ENCODE peak calls at places on chromosomes 3 and 15, in seven cellular contexts. One of them, this sample, is unnamed. For H3K4me1, the result is how much of the 10 kb centered on the place peaks cover.

GRCh38 chr3:129614435-129614834 is 8.0 kb upstream of the PLXND1 start:
- DNase-seq in IMR-90: no peak
- DNase-seq in foreskin keratinocyte: no peak
- DNase-seq in spleen: no peak
- DNase-seq in GM23248: no peak
- DNase-seq in astrocyte: no peak
- DNase-seq in fibroblast of lung: no peak
- DNase-seq in this sample: no peak

GRCh38 chr3:65562444-65562843 is 476.3 kb downstream of the MAGI1 start:
- DNase-seq in IMR-90: no peak
- DNase-seq in foreskin keratinocyte: no peak
- DNase-seq in spleen: no peak
- DNase-seq in GM23248: no peak
- DNase-seq in astrocyte: no peak
- DNase-seq in fibroblast of lung: no peak
- DNase-seq in this sample: no peak

GRCh38 chr3:170493712-170494182 is 75.1 kb downstream of the CLDN11 start:
- DNase-seq in IMR-90: peak
- DNase-seq in foreskin keratinocyte: peak
- DNase-seq in spleen: no peak
- DNase-seq in GM23248: peak
- DNase-seq in astrocyte: peak
- DNase-seq in fibroblast of lung: peak
- DNase-seq in this sample: no peak

GRCh38 chr3:117443014-117443413 is 733.4 kb downstream of the TUSC7 start:
- DNase-seq in IMR-90: peak
- DNase-seq in foreskin keratinocyte: peak
- DNase-seq in spleen: no peak
- DNase-seq in GM23248: no peak
- DNase-seq in astrocyte: peak
- DNase-seq in fibroblast of lung: peak
- DNase-seq in this sample: no peak

GRCh38 chr3:116067275-116067674 is 378.0 kb downstream of the LSAMP start:
- DNase-seq in IMR-90: no peak
- DNase-seq in foreskin keratinocyte: no peak
- DNase-seq in spleen: no peak
- DNase-seq in GM23248: no peak
- DNase-seq in astrocyte: no peak
- DNase-seq in fibroblast of lung: no peak
- DNase-seq in this sample: no peak

GRCh38 chr3:107117922-107118576 is 259.2 kb upstream of the CCDC54 start:
- DNase-seq in IMR-90: peak
- DNase-seq in foreskin keratinocyte: peak
- DNase-seq in spleen: no peak
- DNase-seq in GM23248: peak
- DNase-seq in astrocyte: peak
- DNase-seq in fibroblast of lung: peak
- DNase-seq in this sample: peak

GRCh38 chr15:78987891-78988360 is 43.1 kb upstream of the CTSH start:
- DNase-seq in IMR-90: no peak
- DNase-seq in foreskin keratinocyte: no peak
- DNase-seq in spleen: peak
- DNase-seq in GM23248: peak
- DNase-seq in astrocyte: no peak
- DNase-seq in fibroblast of lung: no peak
- DNase-seq in this sample: no peak

GRCh38 chr3:39250116-39250747 is 29.6 kb downstream of the CX3CR1 start:
- DNase-seq in IMR-90: no peak
- DNase-seq in foreskin keratinocyte: no peak
- DNase-seq in spleen: no peak
- DNase-seq in GM23248: no peak
- DNase-seq in astrocyte: peak
- DNase-seq in fibroblast of lung: peak
- DNase-seq in this sample: no peak

GRCh38 chr3:169026543-169027181 is 636.9 kb downstream of the MECOM start:
- DNase-seq in IMR-90: peak
- DNase-seq in foreskin keratinocyte: peak
- DNase-seq in spleen: no peak
- DNase-seq in GM23248: peak
- DNase-seq in astrocyte: peak
- DNase-seq in fibroblast of lung: peak
- DNase-seq in this sample: peak

GRCh38 chr3:127676921-127677351 is 4.2 kb downstream of the ABTB1 start:
- DNase-seq in IMR-90: no peak
- DNase-seq in foreskin keratinocyte: no peak
- DNase-seq in spleen: peak
- DNase-seq in GM23248: no peak
- DNase-seq in astrocyte: no peak
- DNase-seq in fibroblast of lung: no peak
- DNase-seq in this sample: no peak

GRCh38 chr3:127674099-127674792 is 1.5 kb downstream of the ABTB1 start:
- DNase-seq in IMR-90: no peak
- DNase-seq in foreskin keratinocyte: no peak
- DNase-seq in spleen: peak
- DNase-seq in GM23248: no peak
- DNase-seq in astrocyte: no peak
- DNase-seq in fibroblast of lung: no peak
- DNase-seq in this sample: no peak

GRCh38 chr3:127676456-127676855 is 3.7 kb downstream of the ABTB1 start:
- DNase-seq in IMR-90: no peak
- DNase-seq in foreskin keratinocyte: no peak
- DNase-seq in spleen: peak
- DNase-seq in GM23248: no peak
- DNase-seq in astrocyte: no peak
- DNase-seq in fibroblast of lung: no peak
- DNase-seq in this sample: no peak

GRCh38 chr3:127674793-127675189 is 2.0 kb downstream of the ABTB1 start:
- DNase-seq in IMR-90: no peak
- DNase-seq in foreskin keratinocyte: no peak
- DNase-seq in spleen: peak
- DNase-seq in GM23248: no peak
- DNase-seq in astrocyte: no peak
- DNase-seq in fibroblast of lung: no peak
- DNase-seq in this sample: no peak

DNA sequence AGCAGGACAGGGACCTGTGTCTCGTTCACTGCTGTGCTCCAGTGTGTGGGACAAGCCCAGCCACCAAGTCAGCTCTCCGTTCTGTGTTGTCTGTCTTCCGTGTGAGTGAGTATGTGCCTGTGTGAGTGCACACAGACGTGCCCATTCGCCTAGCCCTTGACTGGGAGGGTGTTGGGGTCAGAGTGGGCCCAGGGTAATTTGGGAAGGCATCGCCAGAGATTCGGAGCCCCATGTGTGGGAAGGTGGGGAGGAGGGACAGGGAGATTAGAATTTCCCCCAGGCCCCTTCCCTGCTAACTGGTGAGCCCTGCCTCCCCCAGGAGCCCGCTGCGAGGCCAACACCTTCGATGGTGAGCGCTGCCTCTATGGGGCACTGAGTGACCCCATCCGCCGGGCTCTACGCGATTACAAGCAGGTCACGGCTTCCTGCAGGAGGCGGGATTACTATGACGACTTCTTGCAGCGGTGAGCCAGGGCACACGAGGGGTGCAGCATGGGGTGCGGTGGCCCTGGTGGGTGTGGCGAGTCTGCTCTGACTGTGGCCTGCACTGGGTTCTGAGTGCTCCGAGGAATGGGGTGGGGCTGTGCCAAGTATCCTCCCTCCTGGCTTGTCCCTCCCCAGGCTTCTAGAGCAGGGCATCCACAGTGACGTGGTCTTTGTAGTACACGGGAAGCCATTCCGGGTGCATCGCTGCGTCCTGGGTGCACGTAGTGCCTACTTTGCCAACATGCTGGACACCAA is 3.1 kb downstream of the ABTB1 start:
- DNase-seq in IMR-90: no peak
- DNase-seq in foreskin keratinocyte: no peak
- DNase-seq in spleen: peak
- DNase-seq in GM23248: no peak
- DNase-seq in astrocyte: no peak
- DNase-seq in fibroblast of lung: no peak
- DNase-seq in this sample: no peak
- H3K4me1 ChIP-seq in IMR-90: under half
- H3K4me1 ChIP-seq in foreskin keratinocyte: under half
- H3K4me1 ChIP-seq in spleen: half or more
- H3K4me1 ChIP-seq in GM23248: under half
- H3K4me1 ChIP-seq in astrocyte: under half
- H3K4me1 ChIP-seq in fibroblast of lung: under half
- H3K4me1 ChIP-seq in this sample: under half

GRCh38 chr15:58307313-58307961 is 124.4 kb upstream of the LIPC start:
- DNase-seq in IMR-90: peak
- DNase-seq in foreskin keratinocyte: peak
- DNase-seq in spleen: no peak
- DNase-seq in GM23248: peak
- DNase-seq in astrocyte: peak
- DNase-seq in fibroblast of lung: peak
- DNase-seq in this sample: no peak

GRCh38 chr15:58306591-58307312 is 125.0 kb upstream of the LIPC start:
- DNase-seq in IMR-90: no peak
- DNase-seq in foreskin keratinocyte: no peak
- DNase-seq in spleen: no peak
- DNase-seq in GM23248: peak
- DNase-seq in astrocyte: peak
- DNase-seq in fibroblast of lung: peak
- DNase-seq in this sample: no peak

GRCh38 chr15:58299311-58299850 is 132.4 kb upstream of the LIPC start:
- DNase-seq in IMR-90: peak
- DNase-seq in foreskin keratinocyte: no peak
- DNase-seq in spleen: no peak
- DNase-seq in GM23248: peak
- DNase-seq in astrocyte: peak
- DNase-seq in fibroblast of lung: peak
- DNase-seq in this sample: no peak

GRCh38 chr15:58302832-58303231 is 129.0 kb upstream of the LIPC start:
- DNase-seq in IMR-90: peak
- DNase-seq in foreskin keratinocyte: no peak
- DNase-seq in spleen: no peak
- DNase-seq in GM23248: no peak
- DNase-seq in astrocyte: no peak
- DNase-seq in fibroblast of lung: no peak
- DNase-seq in this sample: no peak

GRCh38 chr15:58303236-58303635 is 128.6 kb upstream of the LIPC start:
- DNase-seq in IMR-90: no peak
- DNase-seq in foreskin keratinocyte: no peak
- DNase-seq in spleen: no peak
- DNase-seq in GM23248: no peak
- DNase-seq in astrocyte: no peak
- DNase-seq in fibroblast of lung: no peak
- DNase-seq in this sample: no peak
- H3K4me1 ChIP-seq in IMR-90: under half
- H3K4me1 ChIP-seq in foreskin keratinocyte: under half
- H3K4me1 ChIP-seq in spleen: under half
- H3K4me1 ChIP-seq in GM23248: under half
- H3K4me1 ChIP-seq in astrocyte: under half
- H3K4me1 ChIP-seq in fibroblast of lung: under half
- H3K4me1 ChIP-seq in this sample: under half

DNA sequence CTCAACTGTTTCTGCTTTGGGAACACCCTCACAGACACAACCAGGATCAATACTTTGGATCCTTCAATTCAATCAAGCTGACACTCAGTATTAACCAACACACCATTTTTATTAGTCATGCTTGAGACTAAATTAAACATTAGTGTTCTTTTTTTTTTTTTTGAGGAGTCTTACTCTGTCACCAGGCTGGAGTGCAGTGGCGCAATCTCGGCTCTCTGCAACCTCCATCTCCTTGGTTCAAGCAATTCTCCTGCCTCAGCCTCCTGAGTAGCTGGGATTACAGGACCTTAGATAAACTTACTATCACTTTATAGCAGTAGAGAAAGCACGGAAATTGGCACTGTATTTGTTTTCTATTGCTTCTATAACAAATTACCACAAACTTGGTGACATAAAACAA is 2.0 kb upstream of the RAB11A start:
- DNase-seq in IMR-90: no peak
- DNase-seq in foreskin keratinocyte: no peak
- DNase-seq in spleen: no peak
- DNase-seq in GM23248: peak
- DNase-seq in astrocyte: no peak
- DNase-seq in fibroblast of lung: no peak
- DNase-seq in this sample: no peak
- H3K4me1 ChIP-seq in IMR-90: under half
- H3K4me1 ChIP-seq in foreskin keratinocyte: under half
- H3K4me1 ChIP-seq in spleen: under half
- H3K4me1 ChIP-seq in GM23248: under half
- H3K4me1 ChIP-seq in astrocyte: under half
- H3K4me1 ChIP-seq in fibroblast of lung: under half
- H3K4me1 ChIP-seq in this sample: under half

DNA sequence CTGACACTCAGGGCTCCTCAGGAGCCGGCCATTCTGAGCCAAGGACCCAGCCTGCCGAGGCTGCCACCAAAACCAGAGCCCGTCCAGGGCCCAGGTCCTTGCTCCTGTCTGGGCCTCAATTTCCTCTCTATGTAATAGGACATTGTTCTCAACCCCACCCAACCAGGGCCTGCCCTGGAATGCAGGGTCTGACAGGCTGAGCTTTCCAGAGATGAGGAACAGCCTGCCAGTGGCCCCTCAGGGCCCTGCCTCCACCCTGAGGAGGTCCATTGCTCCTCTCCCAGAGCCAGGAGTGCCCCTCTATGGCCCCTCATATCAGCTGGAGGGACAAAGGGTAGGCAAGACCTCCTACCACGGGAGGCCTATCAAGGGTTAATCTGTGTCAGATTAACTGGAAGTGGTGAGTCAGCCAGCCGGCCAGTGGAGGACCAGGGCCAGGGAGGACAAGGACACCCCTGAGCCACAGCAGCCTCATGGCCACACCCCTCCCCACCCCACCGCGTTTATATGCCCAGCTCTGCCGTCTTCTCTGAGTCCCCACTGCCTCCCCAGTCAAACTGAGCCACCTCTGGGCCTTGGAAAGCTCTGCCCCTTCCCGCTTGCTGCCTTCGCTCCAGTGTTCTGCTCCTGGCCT is 6.3 kb downstream of the CCDC33 start:
- DNase-seq in IMR-90: peak
- DNase-seq in foreskin keratinocyte: no peak
- DNase-seq in spleen: peak
- DNase-seq in GM23248: peak
- DNase-seq in astrocyte: peak
- DNase-seq in fibroblast of lung: peak
- DNase-seq in this sample: peak
- H3K4me1 ChIP-seq in IMR-90: under half
- H3K4me1 ChIP-seq in foreskin keratinocyte: under half
- H3K4me1 ChIP-seq in spleen: half or more
- H3K4me1 ChIP-seq in GM23248: under half
- H3K4me1 ChIP-seq in astrocyte: under half
- H3K4me1 ChIP-seq in fibroblast of lung: under half
- H3K4me1 ChIP-seq in this sample: under half

DNA sequence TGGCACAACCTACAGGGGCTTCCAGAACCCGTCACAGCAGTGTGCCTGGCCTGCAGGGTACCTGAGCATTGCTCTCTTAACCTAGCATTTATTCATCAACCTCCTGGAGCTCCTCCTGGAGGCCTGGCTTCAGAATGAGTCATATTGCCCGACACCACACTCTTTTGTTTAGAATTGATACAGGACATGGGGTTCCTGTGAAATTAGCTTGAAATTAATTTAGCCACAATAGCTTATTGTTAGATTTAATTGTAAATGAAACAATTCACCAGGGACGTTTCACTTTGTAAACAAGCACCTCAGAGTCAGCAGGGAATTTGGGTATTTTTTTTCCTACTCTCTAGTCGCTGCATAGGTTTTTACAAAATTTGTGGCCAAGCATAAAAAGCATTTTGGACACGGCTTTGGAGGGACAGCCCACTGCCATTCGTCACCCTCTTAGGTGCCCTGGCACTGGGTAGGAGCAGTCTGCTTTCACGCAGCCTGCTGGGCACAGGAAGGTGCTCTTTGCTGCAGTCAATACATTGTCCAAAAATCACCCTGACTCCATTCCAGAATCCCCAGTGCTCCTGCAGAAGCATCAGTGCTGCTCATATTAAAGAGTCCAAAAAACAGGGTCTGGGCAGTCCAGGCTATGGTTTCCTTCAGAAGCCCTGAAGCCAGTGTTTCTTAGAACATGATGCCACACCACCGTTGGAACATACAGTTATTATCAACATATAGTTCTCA is 60.8 kb upstream of the MEF2A start:
- DNase-seq in IMR-90: peak
- DNase-seq in foreskin keratinocyte: peak
- DNase-seq in spleen: peak
- DNase-seq in GM23248: peak
- DNase-seq in astrocyte: peak
- DNase-seq in fibroblast of lung: peak
- DNase-seq in this sample: peak
- H3K4me1 ChIP-seq in IMR-90: under half
- H3K4me1 ChIP-seq in foreskin keratinocyte: under half
- H3K4me1 ChIP-seq in spleen: half or more
- H3K4me1 ChIP-seq in GM23248: under half
- H3K4me1 ChIP-seq in astrocyte: under half
- H3K4me1 ChIP-seq in fibroblast of lung: under half
- H3K4me1 ChIP-seq in this sample: under half

This sample was measured in PC-3.